ENCODE peak calls at places on chromosome 15, in four cellular contexts. B is neural progenitor cell, Z is hepatocyte, O is fibroblast of lung. G is an unnamed sample. For H4K20me1, the result is how much of the 10 kb centered on the place peaks cover.

GRCh38 chr15:57731543-57732103 is 25.1 kb downstream of the POLR2M start:
- DNase-seq in B (peak), Z (no peak), O (no peak), G (peak)

GRCh38 chr15:74958320-74958907 is 1.8 kb upstream of the RPP25 start:
- DNase-seq in B (peak), Z (peak), O (no peak), G (peak)

GRCh38 chr15:74399511-74400312 is 32.3 kb upstream of the CYP11A1 start:
- DNase-seq in B (no peak), Z (no peak), O (peak), G (no peak)

GRCh38 chr15:81792646-81793045 is 253.2 kb downstream of the MEX3B start:
- DNase-seq in B (no peak), Z (no peak), O (no peak), G (no peak)

GRCh38 chr15:31442203-31443090 is 115.8 kb downstream of the KLF13 start:
- DNase-seq in B (peak), Z (peak), O (peak), G (peak)

GRCh38 chr15:34993413-34993812 is 5.3 kb upstream of the ZNF770 start:
- DNase-seq in B (no peak), Z (no peak), O (no peak), G (no peak)

GRCh38 chr15:40909662-40910625 is 15.7 kb downstream of the VPS18 start:
- DNase-seq in B (peak), Z (no peak), O (no peak), G (no peak)

GRCh38 chr15:98556321-98556720 is 92.0 kb upstream of the IGF1R start:
- DNase-seq in B (no peak), Z (no peak), O (no peak), G (no peak)

GRCh38 chr15:56765252-56765651 is 31.9 kb upstream of the ZNF280D start:
- DNase-seq in B (no peak), Z (peak), O (peak), G (no peak)

GRCh38 chr15:23482228-23482627 is 35.2 kb upstream of the GOLGA6L2 start:
- DNase-seq in B (no peak), Z (no peak), O (no peak), G (no peak)

GRCh38 chr15:38424101-38424552 is 29.8 kb upstream of the FAM98B start:
- DNase-seq in B (no peak), Z (no peak), O (no peak), G (no peak)

GRCh38 chr15:26095710-26096330 is 232.7 kb upstream of the ATP10A start:
- DNase-seq in B (peak), Z (no peak), O (no peak), G (peak)

GRCh38 chr15:50339717-50340116 is 15.3 kb downstream of the GABPB1 start:
- DNase-seq in B (no peak), Z (no peak), O (no peak), G (no peak)

GRCh38 chr15:29151111-29151857 is 118.3 kb downstream of the NSMCE3 start:
- DNase-seq in B (no peak), Z (no peak), O (no peak), G (no peak)

GRCh38 chr15:75200765-75201608 is 695 bp upstream of the C15orf39 start:
- DNase-seq in B (peak), Z (peak), O (peak), G (peak)

GRCh38 chr15:88648357-88649214 is 9.8 kb downstream of the ISG20 start:
- DNase-seq in B (no peak), Z (peak), O (peak), G (no peak)

GRCh38 chr15:89338036-89338435 is 3.4 kb upstream of the POLG start:
- DNase-seq in B (no peak), Z (no peak), O (no peak), G (no peak)

GRCh38 chr15:52566889-52567288 is 1.9 kb downstream of the ARPP19 start:
- DNase-seq in B (no peak), Z (no peak), O (no peak), G (no peak)
- H4K20me1 ChIP-seq in B (half or more), Z (half or more), O (under half), G (under half)

GRCh38 chr15:78551902-78552301 is 11.7 kb downstream of the PSMA4 start:
- DNase-seq in B (no peak), Z (no peak), O (no peak), G (no peak)
- TF ChIP-seq EZH2 in B (no peak), Z (no peak), O (no peak), G (no peak)

GRCh38 chr15:85388506-85388905 is 8.1 kb downstream of the AKAP13 start:
- DNase-seq in B (no peak), Z (no peak), O (no peak), G (no peak)

GRCh38 chr15:85382942-85383341 is 2.5 kb downstream of the AKAP13 start:
- DNase-seq in B (no peak), Z (no peak), O (no peak), G (no peak)

GRCh38 chr15:85383470-85384148 is 3.2 kb downstream of the AKAP13 start:
- DNase-seq in B (no peak), Z (no peak), O (no peak), G (no peak)

GRCh38 chr15:85388962-85389361 is 8.6 kb downstream of the AKAP13 start:
- DNase-seq in B (no peak), Z (no peak), O (no peak), G (no peak)

GRCh38 chr15:85386261-85386660 is 5.9 kb downstream of the AKAP13 start:
- DNase-seq in B (no peak), Z (no peak), O (no peak), G (no peak)
- H4K20me1 ChIP-seq in B (half or more), Z (half or more), O (under half), G (half or more)

GRCh38 chr15:64045774-64046346 is 425 bp downstream of the DAPK2 start:
- DNase-seq in B (no peak), Z (no peak), O (peak), G (peak)
- TF ChIP-seq EZH2 in B (no peak), Z (no peak), O (no peak), G (no peak)